ENCODE peak calls at places on chromosomes 5 and 9, in seven cellular contexts. D, T, C, W, Z, Y and E are unnamed samples.

GRCh38 chr9:136756134-136756438 is 2.0 kb downstream of the LCN8 start:
- DNase-seq in Z (no peak), C (no peak), Y (no peak), D (no peak), T (no peak), W (no peak), E (no peak)

GRCh38 chr5:71922584-71923106 is 184.6 kb upstream of the MAP1B start:
- DNase-seq in C (peak), T (no peak), Z (no peak), W (no peak), D (no peak), Y (peak), E (peak)

GRCh38 chr5:121164632-121165031 is 687.0 kb upstream of the FTMT start:
- DNase-seq in Y (no peak), T (no peak), W (no peak), D (no peak), C (no peak), Z (no peak), E (no peak)

GRCh38 chr5:45454114-45454513 is 242.1 kb downstream of the HCN1 start:
- DNase-seq in Z (no peak), Y (peak), W (no peak), T (no peak), D (peak), C (peak), E (no peak)

GRCh38 chr9:650362-650761 is 191.1 kb upstream of the DMRT1 start:
- DNase-seq in C (no peak), Y (peak), T (no peak), Z (no peak), W (no peak), D (no peak), E (no peak)

GRCh38 chr5:80837679-80838078 is 122.5 kb upstream of the RASGRF2 start:
- DNase-seq in D (peak), W (no peak), T (no peak), Z (no peak), C (no peak), Y (no peak), E (no peak)

GRCh38 chr9:129697956-129698757 is 32.7 kb downstream of the PRRX2 start:
- DNase-seq in Y (no peak), W (no peak), C (no peak), D (no peak), Z (no peak), T (no peak), E (peak)

GRCh38 chr9:445033-445432 is 230.4 kb downstream of the DOCK8 start:
- DNase-seq in Z (no peak), Y (peak), W (no peak), T (peak), D (no peak), C (no peak), E (no peak)

GRCh38 chr9:134778841-134779411 is 101.7 kb upstream of the FCN2 start:
- DNase-seq in T (peak), W (peak), Y (peak), Z (no peak), C (peak), D (no peak), E (peak)
- TF ChIP-seq CTCF in T (peak), W (peak), Y (peak), Z (peak), C (peak), D (no peak), E (peak)

GRCh38 chr5:99320461-99320860 is 391.7 kb upstream of the CHD1 start:
- DNase-seq in D (no peak), Z (no peak), W (no peak), C (peak), Y (no peak), T (no peak), E (no peak)
- TF ChIP-seq CTCF in D (no peak), Z (no peak), W (no peak), C (no peak), Y (no peak), T (no peak), E (no peak)

GRCh38 chr9:86503281-86503680 is 149.1 kb upstream of the TUT7 start:
- DNase-seq in Y (no peak), T (no peak), Z (no peak), W (no peak), C (no peak), D (no peak), E (no peak)
- TF ChIP-seq CTCF in Y (no peak), T (no peak), Z (no peak), W (no peak), C (no peak), D (no peak), E (no peak)

GRCh38 chr5:173175523-173175922 is 31.2 kb downstream of the BNIP1 start:
- DNase-seq in C (no peak), Y (no peak), T (no peak), D (no peak), W (no peak), Z (no peak), E (no peak)

DNA sequence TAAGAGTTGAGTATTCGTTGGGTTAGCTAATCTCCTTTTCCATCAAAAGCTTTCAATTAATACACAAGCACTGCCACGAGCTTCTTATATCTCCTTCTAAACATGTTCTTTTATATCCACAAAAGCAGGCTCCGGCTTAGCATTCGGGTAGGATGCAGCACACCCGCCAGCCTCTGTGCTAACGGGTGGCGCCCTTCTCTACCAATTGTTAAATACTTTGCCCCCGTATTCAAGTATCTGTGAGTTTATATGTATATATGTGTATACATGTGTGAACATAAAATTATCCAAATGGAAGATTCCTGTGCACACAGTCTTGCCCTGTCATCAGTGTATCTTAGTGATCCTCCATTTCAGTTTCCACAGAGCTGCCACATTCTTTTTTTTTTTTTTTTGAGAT is 27.8 kb downstream of the BNIP1 start:
- DNase-seq in C (no peak), D (no peak), Y (no peak), T (no peak), Z (no peak), W (no peak), E (no peak)
- TF ChIP-seq CTCF in C (no peak), D (no peak), Y (no peak), T (no peak), Z (no peak), W (no peak), E (no peak)

DNA sequence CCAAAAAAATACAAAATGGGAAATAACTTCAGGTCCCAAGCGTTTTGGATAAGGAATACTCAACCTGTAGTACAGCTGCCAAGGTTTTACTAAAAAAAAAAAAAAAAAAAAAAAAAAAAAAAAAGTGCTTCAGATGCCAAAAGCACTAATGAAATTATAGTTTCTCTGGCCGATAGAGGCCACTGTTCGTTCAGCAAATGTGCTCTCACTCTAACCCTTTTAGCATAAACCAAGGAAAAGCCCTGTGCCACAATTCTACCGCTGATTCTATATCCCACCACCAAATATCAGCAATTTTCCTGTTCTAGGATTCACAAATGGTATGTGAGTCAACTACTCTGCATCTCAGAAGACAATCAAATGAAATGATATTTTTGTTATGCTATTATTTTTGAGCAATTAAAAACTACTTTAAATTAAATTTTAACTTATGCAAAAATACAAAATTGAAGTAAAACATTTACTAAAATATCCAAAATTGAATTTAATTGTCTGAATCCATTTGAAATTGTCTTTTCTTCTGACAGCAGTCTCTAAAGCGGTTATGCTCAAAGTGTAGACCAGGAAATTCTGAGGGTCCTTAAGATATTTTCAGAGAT is 79.8 kb downstream of the RICTOR start:
- DNase-seq in D (peak), C (peak), Y (peak), T (peak), Z (no peak), W (no peak), E (peak)
- TF ChIP-seq CTCF in D (no peak), C (peak), Y (peak), T (peak), Z (peak), W (peak), E (peak)

GRCh38 chr5:53123702-53124101 is 14.1 kb upstream of the MOCS2 start:
- DNase-seq in Z (no peak), Y (peak), C (peak), D (no peak), W (no peak), T (peak), E (no peak)
- TF ChIP-seq CTCF in Z (no peak), Y (peak), C (peak), D (no peak), W (peak), T (peak), E (peak)

GRCh38 chr5:64680289-64680688 is 10.0 kb upstream of the SHISAL2B start:
- DNase-seq in T (no peak), C (peak), Y (no peak), D (no peak), Z (no peak), W (no peak), E (peak)
- TF ChIP-seq CTCF in T (peak), C (peak), Y (peak), D (no peak), Z (no peak), W (no peak), E (peak)

GRCh38 chr9:99216073-99216472 is 5.7 kb downstream of the ALG2 start:
- DNase-seq in D (no peak), W (no peak), Y (no peak), C (no peak), Z (no peak), T (no peak), E (no peak)

GRCh38 chr9:99213197-99213596 is 8.5 kb downstream of the ALG2 start:
- DNase-seq in Z (no peak), W (no peak), Y (no peak), T (no peak), C (no peak), D (no peak), E (no peak)

GRCh38 chr9:99210572-99210971 is 11.2 kb downstream of the ALG2 start:
- DNase-seq in W (no peak), C (no peak), Z (no peak), D (no peak), T (no peak), Y (no peak), E (no peak)

GRCh38 chr9:99211746-99212145 is 10.0 kb downstream of the ALG2 start:
- DNase-seq in Y (no peak), T (no peak), C (no peak), W (no peak), Z (no peak), D (no peak), E (no peak)
- TF ChIP-seq CTCF in Y (no peak), T (no peak), C (no peak), W (no peak), Z (no peak), D (no peak), E (peak)

GRCh38 chr9:108245901-108246300 is 609.9 kb downstream of the ACTL7B start:
- DNase-seq in D (no peak), Y (no peak), C (no peak), Z (no peak), W (no peak), T (no peak), E (no peak)
- TF ChIP-seq CTCF in D (no peak), Y (no peak), C (no peak), Z (no peak), W (no peak), T (no peak), E (no peak)

DNA sequence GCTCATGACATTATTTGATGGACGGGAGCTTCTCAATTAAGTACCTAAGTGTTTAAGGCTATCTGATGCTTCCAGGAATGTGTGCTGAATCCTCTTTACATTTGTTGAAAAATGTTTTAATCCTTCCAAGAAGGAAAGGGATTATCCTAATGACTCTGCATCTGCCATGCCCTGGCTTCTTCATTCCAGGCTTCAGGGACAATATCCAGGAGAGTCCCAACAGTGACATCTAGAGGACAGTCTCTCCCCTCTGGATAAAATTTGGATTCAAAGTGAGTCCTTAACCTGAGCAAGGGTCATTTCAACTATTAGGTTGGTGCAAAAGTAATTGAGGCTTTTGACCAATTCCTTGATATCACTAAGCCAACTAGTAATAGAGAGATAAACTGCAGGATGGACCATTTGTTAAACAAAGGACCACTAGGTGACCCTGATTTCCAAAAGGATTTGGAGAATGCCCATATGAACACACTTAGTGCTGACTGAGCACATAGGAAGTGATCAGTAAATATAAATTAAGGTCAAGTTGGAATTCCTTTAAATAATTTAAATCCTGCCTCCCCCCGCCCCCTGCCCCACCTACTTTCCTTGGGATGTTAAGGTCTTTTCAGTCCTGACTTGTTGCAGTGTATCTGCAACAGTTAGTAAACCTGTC is 19.1 kb downstream of the TNFSF8 start:
- DNase-seq in Y (peak), T (peak), W (no peak), D (no peak), C (peak), Z (no peak), E (peak)
- TF ChIP-seq CTCF in Y (peak), T (peak), W (peak), D (no peak), C (peak), Z (peak), E (peak)